ENCODE peak calls at places on chromosomes 6 and 20, in five cellular contexts. K, B, L, Q and W are unnamed samples.

GRCh38 chr6:158680441-158680840 is 30.6 kb downstream of the SYTL3 start:
- DNase-seq in K (no peak), L (peak), Q (no peak), B (no peak), W (no peak)

GRCh38 chr6:161225677-161226004 is 48.2 kb downstream of the AGPAT4 start:
- DNase-seq in L (no peak), Q (no peak), B (no peak), K (no peak), W (no peak)

GRCh38 chr6:134495893-134496253 is 178.0 kb upstream of the SGK1 start:
- DNase-seq in Q (no peak), L (no peak), K (no peak), B (no peak), W (no peak)

GRCh38 chr6:158707826-158708225 is 58.0 kb downstream of the SYTL3 start:
- DNase-seq in K (no peak), B (peak), Q (no peak), L (peak), W (no peak)

GRCh38 chr20:52192296-52193007 is 873 bp upstream of the ZFP64 start:
- DNase-seq in Q (peak), B (peak), K (peak), L (no peak), W (no peak)

GRCh38 chr20:41080866-41081265 is 52.2 kb downstream of the TOP1 start:
- DNase-seq in B (peak), L (no peak), K (no peak), Q (no peak), W (no peak)

GRCh38 chr6:122789078-122789861 is at the start of gene SMPDL3A:
- DNase-seq in B (peak), L (no peak), K (peak), Q (peak), W (peak)

GRCh38 chr6:7107578-7108195 is at the start of gene RREB1:
- DNase-seq in B (peak), K (peak), Q (peak), L (peak), W (peak)

DNA sequence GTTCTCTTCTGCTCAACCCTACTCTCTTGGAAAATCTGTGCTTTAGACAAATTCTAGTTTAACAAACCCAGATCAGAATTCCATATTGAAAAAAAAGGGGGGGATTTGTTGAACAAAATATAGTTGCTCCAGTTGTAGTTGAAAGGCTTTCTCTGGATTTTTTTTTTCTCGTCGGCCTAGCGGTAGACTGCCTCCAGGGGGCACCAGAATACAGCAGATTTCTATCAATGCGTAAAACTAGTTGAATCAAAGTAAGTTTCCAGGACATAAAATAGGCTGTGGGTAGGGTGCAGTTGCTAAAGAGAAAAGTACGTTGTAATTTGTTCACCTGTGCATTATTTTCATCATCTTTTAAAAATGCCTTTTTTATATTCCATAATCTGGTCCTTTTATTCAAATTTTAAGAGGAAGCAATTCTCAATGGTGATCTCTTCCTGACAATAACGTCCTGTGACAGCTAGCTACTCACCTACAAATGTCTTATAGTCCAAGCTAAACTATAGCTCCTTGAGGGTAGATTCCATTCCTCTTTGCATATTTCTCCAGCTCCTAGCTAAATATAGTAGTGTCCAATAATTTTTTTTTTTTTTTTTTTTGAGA is 105.4 kb downstream of the PERP start:
- DNase-seq in L (peak), B (peak), K (peak), Q (peak), W (peak)
- TF ChIP-seq CTCF in L (peak), B (peak), K (peak), Q (peak), W (peak)

GRCh38 chr6:110996661-110997060 is 14.8 kb downstream of the RPF2 start:
- DNase-seq in L (no peak), K (no peak), B (no peak), Q (no peak), W (no peak)

DNA sequence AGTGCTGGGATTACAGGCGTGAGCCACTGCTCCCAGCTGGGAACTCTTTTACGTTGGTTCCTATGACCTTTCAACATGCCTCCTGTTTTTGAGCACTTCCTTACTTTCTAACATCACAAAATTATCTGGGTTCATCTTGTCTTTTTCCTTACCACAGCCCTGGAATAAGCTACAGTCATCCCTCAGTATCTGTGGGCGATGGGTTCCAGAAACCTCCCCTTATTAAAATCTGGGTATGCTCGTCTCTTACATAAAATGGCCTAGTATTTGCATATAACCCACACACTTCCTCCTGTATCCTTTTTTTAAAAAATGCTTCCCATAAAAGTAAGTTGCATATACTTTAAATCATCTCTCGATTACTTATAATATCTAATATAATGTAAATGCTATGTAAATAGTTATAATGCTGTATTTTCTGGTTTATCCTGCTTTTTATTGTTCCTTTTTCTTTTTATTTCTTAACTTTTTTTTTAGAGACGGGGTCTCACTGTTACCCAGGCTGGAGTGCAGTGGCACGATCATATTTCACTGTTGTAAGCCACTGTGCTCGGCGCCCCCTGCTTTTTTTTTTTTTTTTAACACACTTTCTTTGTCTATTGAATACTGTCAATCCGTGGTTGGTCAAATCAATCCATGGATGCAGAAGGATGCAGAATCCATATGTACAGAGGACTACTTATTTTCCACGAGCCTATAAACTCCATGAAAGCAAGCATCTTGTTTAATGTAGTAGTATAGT is 9.2 kb downstream of the RPF2 start:
- DNase-seq in B (no peak), K (no peak), Q (no peak), L (no peak), W (no peak)
- TF ChIP-seq CTCF in B (no peak), K (peak), Q (peak), L (no peak), W (no peak)

GRCh38 chr20:7275628-7276237 is 508.2 kb downstream of the BMP2 start:
- DNase-seq in K (no peak), Q (no peak), L (no peak), B (no peak), W (no peak)

GRCh38 chr20:7269452-7269851 is 502.0 kb downstream of the BMP2 start:
- DNase-seq in Q (no peak), B (no peak), L (no peak), K (no peak), W (no peak)

GRCh38 chr20:7274870-7275269 is 507.4 kb downstream of the BMP2 start:
- DNase-seq in K (no peak), B (no peak), Q (no peak), L (no peak), W (no peak)

GRCh38 chr20:7272512-7272911 is 505.0 kb downstream of the BMP2 start:
- DNase-seq in L (no peak), K (no peak), B (peak), Q (no peak), W (no peak)
- TF ChIP-seq CTCF in L (no peak), K (no peak), B (peak), Q (peak), W (no peak)

GRCh38 chr6:78835817-78836216 is 31.5 kb upstream of the IRAK1BP1 start:
- DNase-seq in L (no peak), K (no peak), Q (no peak), B (peak), W (no peak)
- TF ChIP-seq CTCF in L (no peak), K (peak), Q (peak), B (peak), W (no peak)

GRCh38 chr20:25623736-25624499 is at the start of gene NANP:
- DNase-seq in B (peak), Q (peak), K (peak), L (peak), W (peak)
- TF ChIP-seq CTCF in B (no peak), Q (no peak), K (no peak), L (no peak), W (no peak)

GRCh38 chr6:34090935-34091334 is 55.0 kb downstream of the GRM4 start:
- DNase-seq in K (no peak), Q (no peak), B (no peak), L (no peak), W (no peak)
- TF ChIP-seq CTCF in K (no peak), Q (no peak), B (no peak), L (no peak), W (no peak)

GRCh38 chr20:18019068-18019467 is 38.6 kb downstream of the OVOL2 start:
- DNase-seq in Q (peak), L (no peak), B (peak), K (peak), W (no peak)
- TF ChIP-seq CTCF in Q (peak), L (no peak), B (peak), K (peak), W (no peak)